ENCODE peak calls at places on chromosomes 7 and 10, in four cellular contexts. One of them, this sample, is unnamed.

GRCh38 chr7:151311294-151311864 is 30.2 kb upstream of the NUB1 start:
- DNase-seq in GM20000: no peak
- DNase-seq in glomerular endothelial cell: no peak
- DNase-seq in stimulated activated CD4-positive, alpha-beta T cell treated with anti-CD3 and anti-CD28 coated beads, Interleukin-2, amount 100 ng/mL, for 48 hours: peak
- DNase-seq in this sample: no peak

GRCh38 chr10:96301616-96302015 is 2.6 kb upstream of the DNTT start:
- DNase-seq in glomerular endothelial cell: no peak
- DNase-seq in stimulated activated CD4-positive, alpha-beta T cell treated with anti-CD3 and anti-CD28 coated beads, Interleukin-2, amount 100 ng/mL, for 48 hours: no peak
- DNase-seq in GM20000: no peak
- DNase-seq in this sample: no peak

GRCh38 chr7:4861673-4862072 is at the start of gene PAPOLB:
- DNase-seq in GM20000: no peak
- DNase-seq in stimulated activated CD4-positive, alpha-beta T cell treated with anti-CD3 and anti-CD28 coated beads, Interleukin-2, amount 100 ng/mL, for 48 hours: no peak
- DNase-seq in glomerular endothelial cell: no peak
- DNase-seq in this sample: no peak

GRCh38 chr10:112653851-112654250 is 206.8 kb downstream of the VTI1A start:
- DNase-seq in GM20000: no peak
- DNase-seq in glomerular endothelial cell: no peak
- DNase-seq in stimulated activated CD4-positive, alpha-beta T cell treated with anti-CD3 and anti-CD28 coated beads, Interleukin-2, amount 100 ng/mL, for 48 hours: no peak
- DNase-seq in this sample: no peak

GRCh38 chr7:138449580-138449979 is 10.5 kb upstream of the TRIM24 start:
- DNase-seq in glomerular endothelial cell: no peak
- DNase-seq in stimulated activated CD4-positive, alpha-beta T cell treated with anti-CD3 and anti-CD28 coated beads, Interleukin-2, amount 100 ng/mL, for 48 hours: peak
- DNase-seq in GM20000: peak
- DNase-seq in this sample: no peak

GRCh38 chr10:12679636-12680035 is 321.9 kb downstream of the CCDC3 start:
- DNase-seq in stimulated activated CD4-positive, alpha-beta T cell treated with anti-CD3 and anti-CD28 coated beads, Interleukin-2, amount 100 ng/mL, for 48 hours: no peak
- DNase-seq in glomerular endothelial cell: no peak
- DNase-seq in GM20000: no peak
- DNase-seq in this sample: no peak

GRCh38 chr10:79053081-79053434 is 15.7 kb upstream of the ZMIZ1 start:
- DNase-seq in GM20000: no peak
- DNase-seq in stimulated activated CD4-positive, alpha-beta T cell treated with anti-CD3 and anti-CD28 coated beads, Interleukin-2, amount 100 ng/mL, for 48 hours: no peak
- DNase-seq in glomerular endothelial cell: no peak
- DNase-seq in this sample: no peak

GRCh38 chr10:30559118-30559684 is 70.4 kb downstream of the LYZL2 start:
- DNase-seq in GM20000: no peak
- DNase-seq in glomerular endothelial cell: no peak
- DNase-seq in stimulated activated CD4-positive, alpha-beta T cell treated with anti-CD3 and anti-CD28 coated beads, Interleukin-2, amount 100 ng/mL, for 48 hours: no peak
- DNase-seq in this sample: no peak

GRCh38 chr10:83991986-83992753 is 147.1 kb upstream of the GHITM start:
- DNase-seq in GM20000: peak
- DNase-seq in stimulated activated CD4-positive, alpha-beta T cell treated with anti-CD3 and anti-CD28 coated beads, Interleukin-2, amount 100 ng/mL, for 48 hours: peak
- DNase-seq in glomerular endothelial cell: no peak
- DNase-seq in this sample: no peak

GRCh38 chr10:29998142-29998808 is 61.1 kb downstream of the JCAD start:
- DNase-seq in GM20000: peak
- DNase-seq in glomerular endothelial cell: peak
- DNase-seq in stimulated activated CD4-positive, alpha-beta T cell treated with anti-CD3 and anti-CD28 coated beads, Interleukin-2, amount 100 ng/mL, for 48 hours: peak
- DNase-seq in this sample: peak

GRCh38 chr10:122543676-122544075 is 16.9 kb upstream of the DMBT1 start:
- DNase-seq in glomerular endothelial cell: no peak
- DNase-seq in GM20000: no peak
- DNase-seq in stimulated activated CD4-positive, alpha-beta T cell treated with anti-CD3 and anti-CD28 coated beads, Interleukin-2, amount 100 ng/mL, for 48 hours: no peak
- DNase-seq in this sample: no peak

GRCh38 chr10:78316451-78316931 is 282.8 kb downstream of the RPS24 start:
- DNase-seq in glomerular endothelial cell: no peak
- DNase-seq in stimulated activated CD4-positive, alpha-beta T cell treated with anti-CD3 and anti-CD28 coated beads, Interleukin-2, amount 100 ng/mL, for 48 hours: no peak
- DNase-seq in GM20000: no peak
- DNase-seq in this sample: no peak

GRCh38 chr7:39651262-39651661 is 27.9 kb downstream of the RALA start:
- DNase-seq in GM20000: no peak
- DNase-seq in stimulated activated CD4-positive, alpha-beta T cell treated with anti-CD3 and anti-CD28 coated beads, Interleukin-2, amount 100 ng/mL, for 48 hours: no peak
- DNase-seq in glomerular endothelial cell: no peak
- DNase-seq in this sample: no peak

GRCh38 chr10:26468291-26468690 is 30.1 kb downstream of the APBB1IP start:
- DNase-seq in GM20000: no peak
- DNase-seq in glomerular endothelial cell: no peak
- DNase-seq in stimulated activated CD4-positive, alpha-beta T cell treated with anti-CD3 and anti-CD28 coated beads, Interleukin-2, amount 100 ng/mL, for 48 hours: no peak
- DNase-seq in this sample: no peak

GRCh38 chr7:99392659-99393362 is 15.6 kb downstream of the PDAP1 start:
- DNase-seq in stimulated activated CD4-positive, alpha-beta T cell treated with anti-CD3 and anti-CD28 coated beads, Interleukin-2, amount 100 ng/mL, for 48 hours: peak
- DNase-seq in GM20000: peak
- DNase-seq in glomerular endothelial cell: no peak
- DNase-seq in this sample: peak

GRCh38 chr10:48209246-48209645 is 65.2 kb downstream of the FRMPD2 start:
- DNase-seq in GM20000: no peak
- DNase-seq in stimulated activated CD4-positive, alpha-beta T cell treated with anti-CD3 and anti-CD28 coated beads, Interleukin-2, amount 100 ng/mL, for 48 hours: no peak
- DNase-seq in glomerular endothelial cell: no peak
- DNase-seq in this sample: no peak

GRCh38 chr10:19663344-19663743 is 152.9 kb upstream of the PLXDC2 start:
- DNase-seq in stimulated activated CD4-positive, alpha-beta T cell treated with anti-CD3 and anti-CD28 coated beads, Interleukin-2, amount 100 ng/mL, for 48 hours: no peak
- DNase-seq in GM20000: no peak
- DNase-seq in glomerular endothelial cell: no peak
- DNase-seq in this sample: no peak

GRCh38 chr7:106365252-106366005 is 80.6 kb upstream of the NAMPT start:
- DNase-seq in glomerular endothelial cell: no peak
- DNase-seq in GM20000: peak
- DNase-seq in stimulated activated CD4-positive, alpha-beta T cell treated with anti-CD3 and anti-CD28 coated beads, Interleukin-2, amount 100 ng/mL, for 48 hours: no peak
- DNase-seq in this sample: no peak

GRCh38 chr10:72056113-72056512 is 32.2 kb downstream of the SPOCK2 start:
- DNase-seq in GM20000: no peak
- DNase-seq in glomerular endothelial cell: no peak
- DNase-seq in stimulated activated CD4-positive, alpha-beta T cell treated with anti-CD3 and anti-CD28 coated beads, Interleukin-2, amount 100 ng/mL, for 48 hours: no peak
- DNase-seq in this sample: no peak

GRCh38 chr7:105792488-105793370 is 83.7 kb downstream of the ATXN7L1 start:
- DNase-seq in stimulated activated CD4-positive, alpha-beta T cell treated with anti-CD3 and anti-CD28 coated beads, Interleukin-2, amount 100 ng/mL, for 48 hours: no peak
- DNase-seq in GM20000: no peak
- DNase-seq in glomerular endothelial cell: no peak
- DNase-seq in this sample: no peak

GRCh38 chr10:3067859-3068179 is 471 bp downstream of the PFKP start:
- DNase-seq in stimulated activated CD4-positive, alpha-beta T cell treated with anti-CD3 and anti-CD28 coated beads, Interleukin-2, amount 100 ng/mL, for 48 hours: peak
- DNase-seq in glomerular endothelial cell: no peak
- DNase-seq in GM20000: peak
- DNase-seq in this sample: no peak

GRCh38 chr10:119409906-119410305 is 132.6 kb downstream of the RGS10 start:
- DNase-seq in glomerular endothelial cell: no peak
- DNase-seq in GM20000: no peak
- DNase-seq in stimulated activated CD4-positive, alpha-beta T cell treated with anti-CD3 and anti-CD28 coated beads, Interleukin-2, amount 100 ng/mL, for 48 hours: no peak
- DNase-seq in this sample: no peak

GRCh38 chr7:90747521-90747920 is 151.4 kb downstream of the CDK14 start:
- DNase-seq in GM20000: no peak
- DNase-seq in glomerular endothelial cell: no peak
- DNase-seq in stimulated activated CD4-positive, alpha-beta T cell treated with anti-CD3 and anti-CD28 coated beads, Interleukin-2, amount 100 ng/mL, for 48 hours: no peak
- DNase-seq in this sample: no peak

GRCh38 chr10:102652170-102652926 is 8.1 kb downstream of the TRIM8 start:
- DNase-seq in glomerular endothelial cell: no peak
- DNase-seq in GM20000: peak
- DNase-seq in stimulated activated CD4-positive, alpha-beta T cell treated with anti-CD3 and anti-CD28 coated beads, Interleukin-2, amount 100 ng/mL, for 48 hours: no peak
- DNase-seq in this sample: no peak

GRCh38 chr10:33489606-33490176 is 155.2 kb upstream of the NRP1 start:
- DNase-seq in stimulated activated CD4-positive, alpha-beta T cell treated with anti-CD3 and anti-CD28 coated beads, Interleukin-2, amount 100 ng/mL, for 48 hours: no peak
- DNase-seq in glomerular endothelial cell: no peak
- DNase-seq in GM20000: no peak
- DNase-seq in this sample: no peak